ENCODE peak calls at places on chromosomes 11 and 22, in nine cellular contexts. J, Z, R, Y, N, K, I, W and H are unnamed samples.

GRCh38 chr11:27392715-27393114 is 29.7 kb upstream of the CCDC34 start:
- DNase-seq in J (no peak), I (no peak), Y (peak), K (peak), N (peak), W (peak), Z (no peak), R (no peak), H (no peak)

GRCh38 chr22:31340765-31341247 is 5.3 kb downstream of the PATZ1 start:
- DNase-seq in I (no peak), K (no peak), J (no peak), Z (no peak), W (no peak), R (no peak), N (no peak), Y (no peak), H (no peak)

GRCh38 chr11:72631806-72632731 is 42.2 kb downstream of the PDE2A start:
- DNase-seq in K (no peak), J (no peak), Z (no peak), Y (no peak), I (no peak), N (peak), W (no peak), R (no peak), H (no peak)

GRCh38 chr22:26718488-26718887 is 61.1 kb downstream of the MIAT start:
- DNase-seq in I (no peak), J (no peak), N (no peak), K (no peak), Z (no peak), W (no peak), R (no peak), Y (no peak), H (no peak)

GRCh38 chr22:27345681-27346080 is 455.9 kb downstream of the MN1 start:
- DNase-seq in W (no peak), I (no peak), J (no peak), K (no peak), R (no peak), N (no peak), Y (no peak), Z (peak), H (no peak)

GRCh38 chr11:93192163-93192562 is 5.6 kb downstream of the SLC36A4 start:
- DNase-seq in K (no peak), R (no peak), Z (no peak), N (no peak), Y (no peak), W (peak), I (no peak), J (peak), H (no peak)

GRCh38 chr22:50461536-50461935 is 13.3 kb downstream of the SBF1 start:
- DNase-seq in W (no peak), N (no peak), I (no peak), R (no peak), K (no peak), Y (no peak), Z (no peak), J (no peak), H (no peak)

GRCh38 chr22:39374801-39375200 is 24.8 kb upstream of the TAB1 start:
- DNase-seq in R (no peak), K (no peak), N (no peak), W (no peak), Z (no peak), I (no peak), J (no peak), Y (no peak), H (no peak)

GRCh38 chr22:48182036-48182435 is 1419.6 kb downstream of the TBC1D22A start:
- DNase-seq in W (no peak), Y (no peak), K (no peak), R (no peak), Z (peak), J (no peak), I (no peak), N (no peak), H (no peak)

GRCh38 chr22:20920881-20921203 is 3.6 kb downstream of the CRKL start:
- DNase-seq in I (no peak), W (no peak), J (no peak), Y (no peak), R (no peak), N (no peak), K (no peak), Z (no peak), H (no peak)

GRCh38 chr11:10522276-10522675 is 18.7 kb downstream of the RNF141 start:
- DNase-seq in R (no peak), N (no peak), Z (no peak), Y (no peak), W (no peak), I (no peak), J (no peak), K (no peak), H (no peak)

GRCh38 chr11:44030276-44030932 is 17.4 kb upstream of the ACCSL start:
- DNase-seq in K (peak), Z (peak), R (no peak), I (no peak), Y (peak), N (peak), J (peak), W (peak), H (peak)

GRCh38 chr11:61543606-61544306 is 35.2 kb downstream of the LRRC10B start:
- DNase-seq in K (peak), N (peak), Y (peak), W (no peak), J (no peak), Z (no peak), I (no peak), R (no peak), H (no peak)

GRCh38 chr22:44269757-44270555 is 42.8 kb downstream of the SHISAL1 start:
- DNase-seq in I (peak), Y (no peak), K (no peak), J (no peak), W (no peak), Z (no peak), N (no peak), R (no peak), H (no peak)

GRCh38 chr11:32918427-32918826 is 25.8 kb downstream of the QSER1 start:
- DNase-seq in W (no peak), Y (no peak), J (no peak), I (no peak), N (no peak), R (no peak), K (no peak), Z (no peak), H (no peak)

GRCh38 chr22:43826142-43827093 is 14.3 kb upstream of the EFCAB6 start:
- DNase-seq in I (no peak), Z (no peak), K (peak), J (peak), Y (peak), W (no peak), R (no peak), N (peak), H (peak)

GRCh38 chr11:3967695-3968094 is 112.2 kb downstream of the STIM1 start:
- DNase-seq in Y (no peak), Z (no peak), N (no peak), J (no peak), W (no peak), I (no peak), R (no peak), K (no peak), H (no peak)

GRCh38 chr11:126485021-126485781 is 129.7 kb downstream of the ST3GAL4 start:
- DNase-seq in W (no peak), J (no peak), R (no peak), Y (peak), I (no peak), K (peak), N (peak), Z (no peak), H (no peak)

GRCh38 chr11:44954051-44954906 is 3.6 kb upstream of the TP53I11 start:
- DNase-seq in R (no peak), K (no peak), Z (no peak), Y (no peak), N (no peak), J (peak), W (no peak), I (no peak), H (no peak)

GRCh38 chr11:2816941-2817421 is 68.6 kb downstream of the CDKN1C start:
- DNase-seq in J (no peak), I (peak), R (no peak), N (peak), K (peak), Y (peak), W (no peak), Z (no peak), H (peak)

GRCh38 chr22:19772422-19772672 is 11.8 kb downstream of the TBX1 start:
- DNase-seq in K (no peak), J (no peak), Z (no peak), Y (no peak), W (no peak), I (no peak), N (no peak), R (no peak), H (no peak)

GRCh38 chr22:36362819-36363377 is 24.9 kb downstream of the MYH9 start:
- DNase-seq in K (no peak), W (no peak), I (no peak), J (no peak), N (peak), R (no peak), Z (no peak), Y (no peak), H (no peak)

GRCh38 chr22:30867746-30868662 is 100.6 kb downstream of the MORC2 start:
- DNase-seq in I (peak), Z (no peak), R (no peak), N (no peak), K (no peak), W (no peak), J (peak), Y (no peak), H (no peak)

GRCh38 chr22:20174785-20175596 is 24.1 kb upstream of the CCDC188 start:
- DNase-seq in K (no peak), I (no peak), J (peak), Z (no peak), W (no peak), Y (no peak), R (no peak), N (peak), H (no peak)

GRCh38 chr22:31753005-31753633 is 700 bp upstream of the DEPDC5 start:
- DNase-seq in I (peak), Z (peak), J (peak), N (no peak), R (peak), K (no peak), Y (no peak), W (peak), H (no peak)

GRCh38 chr11:123159146-123159857 is 35.7 kb downstream of the CLMP start:
- DNase-seq in J (no peak), W (no peak), I (peak), N (peak), K (no peak), R (no peak), Z (no peak), Y (no peak), H (peak)

GRCh38 chr11:18383388-18384156 is 10.8 kb upstream of the LDHA start:
- DNase-seq in Z (no peak), N (peak), J (peak), W (peak), R (peak), I (peak), Y (peak), K (peak), H (peak)

GRCh38 chr11:68215524-68216170 is 2.6 kb upstream of the KMT5B start:
- DNase-seq in Y (no peak), W (no peak), J (no peak), Z (no peak), I (no peak), N (no peak), R (no peak), K (no peak), H (no peak)

GRCh38 chr11:128528294-128528693 is 59.1 kb downstream of the ETS1 start:
- DNase-seq in Y (no peak), K (no peak), Z (no peak), N (no peak), I (no peak), R (no peak), J (no peak), W (no peak), H (no peak)

GRCh38 chr11:44256673-44257291 is 53.2 kb downstream of the ALX4 start:
- DNase-seq in W (no peak), R (no peak), J (no peak), K (no peak), Z (no peak), Y (no peak), I (no peak), N (no peak), H (no peak)

GRCh38 chr22:38953577-38954413 is 3.6 kb upstream of the APOBEC3A start:
- DNase-seq in Z (no peak), R (peak), K (no peak), W (no peak), N (peak), I (no peak), J (no peak), Y (peak), H (no peak)

GRCh38 chr11:36186340-36186739 is 102.9 kb downstream of the COMMD9 start:
- DNase-seq in W (no peak), I (no peak), R (no peak), Z (no peak), J (no peak), N (peak), K (peak), Y (peak), H (peak)

GRCh38 chr11:80285076-80285790 is 844.4 kb upstream of the TENM4 start:
- DNase-seq in I (no peak), J (no peak), N (no peak), W (no peak), K (no peak), Y (peak), Z (no peak), R (no peak), H (no peak)

DNA sequence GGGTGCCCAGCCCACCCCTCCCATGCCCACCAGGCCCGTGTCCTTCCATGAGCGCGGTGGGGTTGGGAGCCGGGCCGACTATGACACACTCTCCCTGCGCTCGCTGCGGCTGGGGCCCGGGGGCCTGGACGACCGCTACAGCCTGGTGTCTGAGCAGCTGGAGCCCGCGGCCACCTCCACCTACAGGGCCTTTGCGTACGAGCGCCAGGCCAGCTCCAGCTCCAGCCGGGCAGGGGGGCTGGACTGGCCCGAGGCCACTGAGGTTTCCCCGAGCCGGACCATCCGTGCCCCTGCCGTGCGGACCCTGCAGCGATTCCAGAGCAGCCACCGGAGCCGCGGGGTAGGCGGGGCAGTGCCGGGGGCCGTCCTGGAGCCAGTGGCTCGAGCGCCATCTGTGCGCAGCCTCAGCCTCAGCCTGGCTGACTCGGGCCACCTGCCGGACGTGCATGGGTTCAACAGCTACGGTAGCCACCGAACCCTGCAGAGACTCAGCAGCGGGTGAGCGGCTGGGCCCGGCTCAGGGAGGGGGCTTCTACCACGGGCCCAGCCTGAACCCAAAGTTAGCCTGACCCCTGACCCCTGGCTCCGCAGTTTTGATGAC is 3.0 kb downstream of the PKP3 start:
- DNase-seq in Y (peak), W (no peak), N (peak), R (no peak), K (no peak), I (peak), J (no peak), Z (no peak), H (no peak)
- TF ChIP-seq CTCF in Y (peak), W (no peak), N (peak), R (peak), K (peak), I (peak), J (no peak), Z (no peak), H (peak)

GRCh38 chr22:23606204-23607131 is 25.7 kb downstream of the DRICH1 start:
- DNase-seq in W (no peak), K (no peak), I (no peak), N (no peak), R (no peak), Y (no peak), Z (no peak), J (no peak), H (no peak)

GRCh38 chr22:23604939-23605712 is 25.0 kb upstream of the IGLL1 start:
- DNase-seq in I (no peak), J (no peak), K (no peak), R (no peak), Z (no peak), W (no peak), Y (no peak), N (no peak), H (no peak)

GRCh38 chr22:23613193-23613973 is 18.7 kb downstream of the DRICH1 start:
- DNase-seq in R (no peak), I (no peak), W (no peak), N (no peak), Z (no peak), Y (no peak), K (no peak), J (no peak), H (no peak)

GRCh38 chr22:23609983-23610781 is 21.9 kb downstream of the DRICH1 start:
- DNase-seq in J (no peak), Y (no peak), K (no peak), I (no peak), W (no peak), Z (no peak), N (no peak), R (no peak), H (no peak)

GRCh38 chr22:23608583-23608982 is 23.5 kb downstream of the DRICH1 start:
- DNase-seq in I (no peak), Y (no peak), W (peak), R (no peak), N (no peak), J (peak), Z (peak), K (no peak), H (peak)
- TF ChIP-seq CTCF in I (no peak), Y (no peak), W (no peak), R (no peak), N (no peak), J (peak), Z (no peak), K (no peak), H (no peak)

GRCh38 chr11:102932678-102933077 is 22.9 kb downstream of the MMP13 start:
- DNase-seq in R (no peak), K (no peak), I (no peak), W (no peak), Z (no peak), N (no peak), Y (peak), J (no peak), H (no peak)

GRCh38 chr11:102933627-102934026 is 21.9 kb downstream of the MMP13 start:
- DNase-seq in J (no peak), Y (no peak), I (no peak), W (no peak), Z (no peak), K (no peak), R (no peak), N (no peak), H (no peak)

GRCh38 chr11:102936864-102937509 is 18.5 kb downstream of the MMP13 start:
- DNase-seq in I (no peak), R (no peak), J (no peak), N (no peak), Z (no peak), W (no peak), Y (no peak), K (no peak), H (no peak)

GRCh38 chr11:102934735-102935134 is 20.8 kb downstream of the MMP13 start:
- DNase-seq in R (no peak), N (no peak), Z (no peak), J (no peak), K (no peak), I (no peak), W (peak), Y (no peak), H (no peak)

GRCh38 chr11:102935514-102935913 is 20.0 kb downstream of the MMP13 start:
- DNase-seq in R (no peak), Y (no peak), N (no peak), J (no peak), W (peak), Z (no peak), I (no peak), K (no peak), H (no peak)
- TF ChIP-seq CTCF in R (no peak), Y (peak), N (no peak), J (peak), W (peak), Z (no peak), I (no peak), K (peak), H (peak)

DNA sequence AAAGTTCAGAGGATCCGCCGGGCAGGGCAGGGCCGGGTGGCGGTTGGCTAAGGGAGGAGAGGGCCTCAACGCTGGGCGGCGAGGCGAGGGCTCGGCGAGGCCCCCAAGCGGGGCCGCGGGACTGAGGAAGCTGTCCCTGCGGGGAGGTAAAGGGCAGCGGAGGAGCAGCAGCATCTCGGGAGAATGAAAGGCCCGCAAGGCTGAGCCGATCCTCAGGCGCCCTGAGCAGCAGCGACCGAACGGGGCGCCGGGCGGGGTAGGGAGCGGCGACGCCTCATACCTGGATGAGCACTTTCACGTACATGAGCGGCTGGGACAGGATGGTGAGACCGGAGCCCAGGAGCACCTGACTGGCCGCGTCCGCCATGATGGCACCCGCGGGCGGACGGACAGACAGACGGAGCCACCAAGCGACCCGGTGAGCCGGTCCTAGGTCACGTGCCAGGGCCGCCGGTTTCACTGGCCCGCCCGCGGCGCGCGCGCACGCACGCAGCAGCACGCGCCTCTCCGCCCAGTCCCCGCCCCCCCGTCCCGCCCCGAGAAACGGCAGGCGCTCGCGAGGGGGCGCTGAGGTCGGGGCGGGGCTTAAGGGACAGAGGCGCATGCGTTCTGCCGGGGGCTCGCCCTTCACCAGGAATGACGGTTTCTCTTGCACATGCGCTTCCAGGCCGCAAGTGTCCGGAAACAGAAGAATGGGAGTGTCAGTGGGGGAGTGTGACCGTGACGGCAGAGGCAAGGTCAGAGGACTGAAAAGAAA is at the start of gene MTCH2:
- DNase-seq in J (peak), K (peak), R (peak), W (peak), Y (peak), I (peak), Z (peak), N (peak), H (peak)
- TF ChIP-seq CTCF in J (peak), K (no peak), R (peak), W (peak), Y (no peak), I (peak), Z (no peak), N (peak), H (no peak)

GRCh38 chr22:49294656-49295464 is 532.8 kb downstream of the BRD1 start:
- DNase-seq in J (no peak), W (no peak), I (no peak), Y (no peak), N (no peak), R (no peak), Z (no peak), K (no peak), H (no peak)

GRCh38 chr22:49296561-49296960 is 531.1 kb downstream of the BRD1 start:
- DNase-seq in Z (no peak), N (no peak), J (peak), K (no peak), R (no peak), W (no peak), Y (no peak), I (no peak), H (no peak)

GRCh38 chr22:49297286-49297870 is 530.3 kb downstream of the BRD1 start:
- DNase-seq in Z (no peak), J (no peak), R (no peak), W (no peak), K (no peak), Y (no peak), I (no peak), N (no peak), H (no peak)

GRCh38 chr22:49295465-49295743 is 532.3 kb downstream of the BRD1 start:
- DNase-seq in J (no peak), I (no peak), R (no peak), K (no peak), Y (no peak), N (no peak), Z (no peak), W (no peak), H (no peak)

DNA sequence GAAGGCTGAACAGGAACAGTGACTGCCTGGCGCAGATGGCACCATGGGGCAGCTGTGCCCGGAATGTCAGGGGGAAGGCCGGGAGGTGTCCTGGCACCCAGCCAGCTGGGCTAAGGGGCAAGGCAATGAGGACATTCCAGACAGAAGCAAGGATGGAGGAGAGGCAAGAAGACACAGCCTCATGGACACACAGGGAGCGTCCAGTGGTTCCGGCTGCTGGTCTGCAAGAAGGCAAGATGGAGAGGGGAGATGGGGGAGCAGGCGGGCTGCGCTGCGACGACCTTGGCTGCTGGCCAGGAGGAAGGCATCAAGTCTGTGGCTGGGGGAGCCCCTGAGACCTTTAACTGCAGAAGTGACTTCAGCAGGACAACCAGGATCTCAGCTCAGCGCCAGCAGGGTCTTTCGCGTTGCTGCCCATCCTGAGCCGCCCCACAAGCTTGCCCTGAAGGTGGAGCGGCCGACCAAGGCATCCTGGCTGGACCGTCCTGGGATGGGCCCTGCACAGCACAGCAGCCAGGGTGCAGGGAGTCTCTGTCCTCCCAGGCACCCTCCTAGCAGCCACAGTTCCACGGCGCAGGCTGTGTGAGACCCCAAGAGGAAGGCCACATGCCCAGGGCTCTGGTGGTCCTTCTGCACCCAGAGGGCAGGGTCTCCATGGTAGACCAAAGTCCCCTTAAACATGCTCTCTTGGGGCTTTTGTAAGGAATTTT is 531.7 kb downstream of the BRD1 start:
- DNase-seq in W (no peak), I (no peak), K (no peak), J (peak), R (no peak), N (no peak), Z (no peak), Y (no peak), H (no peak)
- TF ChIP-seq CTCF in W (no peak), I (no peak), K (no peak), J (no peak), R (no peak), N (no peak), Z (no peak), Y (no peak), H (no peak)